ENCODE peak calls at places on chromosomes 7 and 10, in six cellular contexts. L is Panc1, W is astrocyte of the spinal cord, C is OCI-LY7, Q is GM12865, E is fibroblast of lung. X is an unnamed sample.

GRCh38 chr7:137360087-137360679 is 16.6 kb upstream of the PTN start:
- DNase-seq in Q (no peak), E (peak; percentile 12), C (peak; percentile 31), L (no peak), W (peak; percentile 39), X (no peak)

GRCh38 chr10:35875281-35875680 is 233.2 kb upstream of the FZD8 start:
- DNase-seq in W (peak; percentile 56), Q (no peak), E (peak; percentile 57), C (no peak), L (no peak), X (peak; percentile 42)

GRCh38 chr10:122689146-122689807 is 10.4 kb downstream of the C10orf120 start:
- DNase-seq in Q (no peak), W (no peak), E (no peak), L (no peak), C (no peak), X (no peak)

GRCh38 chr7:917255-918117 is 37.0 kb downstream of the ADAP1 start:
- DNase-seq in W (no peak), C (no peak), E (no peak), L (no peak), Q (no peak), X (no peak)

GRCh38 chr7:150685219-150686029 is at the start of gene GIMAP2:
- DNase-seq in W (peak; percentile 30), C (peak; percentile 18), Q (peak; percentile 87), L (no peak), E (no peak), X (no peak)

GRCh38 chr7:114622189-114622588 is 207.6 kb downstream of the FOXP2 start:
- DNase-seq in L (no peak), E (no peak), Q (no peak), W (no peak), C (no peak), X (no peak)

GRCh38 chr10:78600121-78600665 is 468.6 kb upstream of the ZMIZ1 start:
- DNase-seq in L (no peak), E (no peak), Q (no peak), C (no peak), W (no peak), X (no peak)

GRCh38 chr10:114876602-114877300 is 55.2 kb downstream of the FHIP2A start:
- DNase-seq in Q (peak; percentile 70), L (no peak), E (peak; percentile 44), W (peak; percentile 50), C (peak; percentile 61), X (peak; percentile 72)

GRCh38 chr7:47621985-47622561 is 40.2 kb upstream of the TNS3 start:
- DNase-seq in L (no peak), W (no peak), E (no peak), Q (no peak), C (peak; percentile 91), X (no peak)

GRCh38 chr10:49274886-49275285 is 24.1 kb upstream of the C10orf71 start:
- DNase-seq in Q (no peak), L (no peak), C (no peak), W (no peak), E (no peak), X (no peak)

GRCh38 chr10:33252324-33252723 is 82.1 kb downstream of the NRP1 start:
- DNase-seq in L (no peak), E (no peak), C (no peak), Q (no peak), W (no peak), X (no peak)

GRCh38 chr7:4882169-4882741 is 1.3 kb downstream of the RADIL start:
- DNase-seq in W (peak; percentile 69), E (peak; percentile 61), C (no peak), L (no peak), Q (no peak), X (peak; percentile 72)

GRCh38 chr10:79411546-79412495 is 33.6 kb downstream of the ZCCHC24 start:
- DNase-seq in E (no peak), Q (no peak), L (no peak), C (no peak), W (no peak), X (no peak)

GRCh38 chr10:31194986-31195385 is 124.0 kb upstream of the ZEB1 start:
- DNase-seq in W (no peak), Q (no peak), L (no peak), C (no peak), E (peak; percentile 32), X (no peak)

GRCh38 chr7:128867842-128868623 is 5.4 kb downstream of the ATP6V1F start:
- DNase-seq in E (peak; percentile 42), Q (no peak), C (no peak), W (no peak), L (no peak), X (peak; percentile 28)

GRCh38 chr7:29987821-29988317 is 1.7 kb downstream of the SCRN1 start:
- DNase-seq in W (peak; percentile 88), Q (peak; percentile 47), E (peak; percentile 85), L (peak; percentile 81), C (peak; percentile 27), X (peak; percentile 57)

GRCh38 chr10:46514431-46514861 is 42.0 kb downstream of the GPRIN2 start:
- DNase-seq in W (no peak), C (no peak), E (no peak), Q (no peak), L (no peak), X (no peak)

GRCh38 chr10:24439935-24440334 is 231.0 kb downstream of the KIAA1217 start:
- DNase-seq in C (no peak), Q (no peak), E (no peak), W (no peak), L (no peak), X (no peak)

GRCh38 chr10:71368639-71369038 is 28.1 kb upstream of the CDH23 start:
- DNase-seq in Q (peak; percentile 37), W (no peak), L (no peak), E (no peak), C (peak; percentile 58), X (no peak)

GRCh38 chr7:47574473-47575328 is 7.2 kb downstream of the TNS3 start:
- DNase-seq in L (no peak), E (no peak), Q (peak; percentile 78), W (no peak), C (peak; percentile 93), X (no peak)

GRCh38 chr10:110508806-110509544 is 11.3 kb downstream of the DUSP5 start:
- DNase-seq in C (no peak), W (peak; percentile 10), Q (no peak), L (no peak), E (no peak), X (no peak)

GRCh38 chr10:52961298-52961697 is 188.7 kb upstream of the MBL2 start:
- DNase-seq in E (no peak), L (no peak), C (no peak), W (no peak), Q (peak; percentile 18), X (no peak)

GRCh38 chr7:98305951-98306535 is 24.6 kb downstream of the BRI3 start:
- DNase-seq in C (no peak), W (no peak), L (no peak), Q (no peak), E (no peak), X (no peak)

GRCh38 chr7:101696-102376 is 90.5 kb upstream of the FAM20C start:
- DNase-seq in C (no peak), L (peak; percentile 22), W (peak; percentile 13), E (peak; percentile 79), Q (no peak), X (peak; percentile 22)

GRCh38 chr7:124155400-124156022 is 122.6 kb upstream of the TMEM229A start:
- DNase-seq in L (no peak), W (peak; percentile 53), C (peak; percentile 8), E (peak; percentile 3), Q (peak; percentile 15), X (no peak)

GRCh38 chr10:22618081-22618785 is 96.1 kb downstream of the PIP4K2A start:
- DNase-seq in W (no peak), C (no peak), L (no peak), Q (peak; percentile 40), E (peak; percentile 85), X (peak; percentile 41)

GRCh38 chr7:155011081-155011480 is 8.2 kb upstream of the PAXIP1 start:
- DNase-seq in Q (no peak), W (no peak), L (no peak), C (no peak), E (no peak), X (no peak)

GRCh38 chr10:61342817-61343572 is 110.2 kb downstream of the TMEM26 start:
- DNase-seq in Q (no peak), C (no peak), L (no peak), W (no peak), E (no peak), X (no peak)

GRCh38 chr7:105822806-105823205 is 53.6 kb downstream of the ATXN7L1 start:
- DNase-seq in Q (no peak), W (no peak), C (no peak), L (no peak), E (peak; percentile 73), X (no peak)

GRCh38 chr10:3525832-3526449 is 259.1 kb downstream of the KLF6 start:
- DNase-seq in W (peak; percentile 98), L (peak; percentile 32), Q (no peak), E (peak; percentile 99), C (no peak), X (peak; percentile 97)

GRCh38 chr7:81210092-81211064 is 291.5 kb upstream of the SEMA3C start:
- DNase-seq in W (peak; percentile 13), Q (no peak), L (no peak), E (peak; percentile 74), C (no peak), X (peak; percentile 41)

GRCh38 chr10:44173558-44173894 is 211.4 kb downstream of the CXCL12 start:
- DNase-seq in C (no peak), W (no peak), L (no peak), Q (no peak), E (peak; percentile 63), X (no peak)

GRCh38 chr7:83732305-83732704 is 83.4 kb upstream of the SEMA3E start:
- DNase-seq in W (peak; percentile 63), E (peak; percentile 36), Q (peak; percentile 52), C (no peak), L (no peak), X (no peak)
- TF ChIP-seq CTCF in W (no peak), E (no peak), Q (no peak), C (no peak), L (no peak), X (no peak)

GRCh38 chr10:133124357-133125211 is 35.4 kb upstream of the KNDC1 start:
- DNase-seq in E (peak; percentile 5), C (no peak), L (no peak), Q (no peak), W (no peak), X (peak; percentile 6)
- TF ChIP-seq CTCF in E (peak; percentile 22), C (no peak), L (peak; percentile 89), Q (no peak), W (peak; percentile 22), X (peak; percentile 37)

GRCh38 chr10:125238682-125239081 is 78.3 kb upstream of the CTBP2 start:
- DNase-seq in E (no peak), W (no peak), Q (no peak), L (no peak), C (no peak), X (no peak)
- TF ChIP-seq CTCF in E (no peak), W (no peak), Q (no peak), L (no peak), C (no peak), X (no peak)

DNA sequence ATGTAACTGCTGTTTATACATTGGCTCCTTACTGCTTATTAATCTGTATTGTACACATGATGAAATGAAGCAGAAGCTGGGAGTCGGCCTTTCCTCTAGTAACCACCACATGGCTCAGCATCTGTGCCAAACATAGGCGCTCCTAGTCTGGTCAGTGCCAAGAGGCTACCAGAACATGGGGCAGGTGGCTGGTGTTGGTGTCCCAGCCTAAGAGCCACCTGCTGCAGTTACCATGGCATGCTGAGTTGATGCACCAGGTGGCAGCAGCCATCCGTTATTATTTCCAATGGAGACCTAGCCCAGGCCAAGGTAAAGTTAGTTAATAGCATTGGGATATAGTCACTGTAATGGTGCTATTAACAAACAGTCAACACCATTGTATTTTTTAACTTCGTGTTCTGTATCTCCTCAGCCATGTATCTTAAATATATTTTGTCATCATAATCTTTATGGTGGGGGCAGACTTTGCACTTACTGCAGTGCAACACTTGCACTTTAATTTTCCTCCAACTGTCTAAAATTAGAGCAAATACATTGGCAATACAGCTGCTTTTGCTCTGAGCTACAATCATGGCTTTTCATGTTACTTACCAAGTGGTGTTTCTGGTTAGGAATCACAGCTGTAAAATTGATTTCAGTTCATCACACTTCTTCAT is 33.1 kb downstream of the HBP1 start:
- DNase-seq in W (peak; percentile 33), C (peak; percentile 61), E (peak; percentile 11), L (peak; percentile 42), Q (peak; percentile 51), X (peak; percentile 37)
- TF ChIP-seq CTCF in W (peak; percentile 58), C (peak; percentile 84), E (peak; percentile 29), L (peak; percentile 73), Q (peak; percentile 51), X (peak; percentile 75)